ENCODE peak calls at places on chromosomes 6 and 20, in eight cellular contexts. J is mammary epithelial cell; G is uterus; Q is CD8-positive, alpha-beta T cell; X is AG10803; C is Caco-2; H is upper lobe of right lung; N is fibroblast of the aortic adventitia. R is an unnamed sample.

GRCh38 chr20:45432294-45432693 is 16.4 kb downstream of the PIGT start:
- DNase-seq in J (no peak), G (no peak), Q (no peak), X (no peak), C (no peak), H (no peak), N (no peak), R (no peak)

GRCh38 chr20:25316506-25317190 is 68.8 kb downstream of the PYGB start:
- DNase-seq in J (no peak), G (no peak), Q (no peak), X (no peak), C (no peak), H (peak), N (no peak), R (no peak)

GRCh38 chr6:149060300-149060984 is 257.1 kb upstream of the TAB2 start:
- DNase-seq in J (no peak), G (no peak), Q (peak), X (no peak), C (no peak), H (no peak), N (no peak), R (no peak)

GRCh38 chr20:54219751-54220426 is 12.0 kb downstream of the PFDN4 start:
- DNase-seq in J (peak), G (no peak), Q (no peak), X (peak), C (no peak), H (no peak), N (peak), R (no peak)

GRCh38 chr6:129381885-129382284 is 328.1 kb downstream of the ARHGAP18 start:
- DNase-seq in J (no peak), G (no peak), Q (no peak), X (no peak), C (no peak), H (no peak), N (no peak), R (no peak)

GRCh38 chr6:158803733-158804143 is 15.4 kb downstream of the EZR start:
- DNase-seq in J (peak), G (no peak), Q (peak), X (peak), C (peak), H (no peak), N (no peak), R (no peak)

GRCh38 chr6:43644940-43645612 is at the start of gene RSPH9:
- DNase-seq in J (no peak), G (peak), Q (peak), X (peak), C (no peak), H (peak), N (peak), R (no peak)

GRCh38 chr20:11987526-11987925 is 69.8 kb downstream of the BTBD3 start:
- DNase-seq in J (no peak), G (no peak), Q (no peak), X (no peak), C (no peak), H (no peak), N (no peak), R (no peak)

GRCh38 chr6:134331255-134331654 is 13.3 kb upstream of the SGK1 start:
- DNase-seq in J (no peak), G (no peak), Q (no peak), X (peak), C (no peak), H (no peak), N (no peak), R (no peak)

GRCh38 chr6:89034586-89035251 is 45.8 kb upstream of the PNRC1 start:
- DNase-seq in J (peak), G (peak), Q (no peak), X (peak), C (no peak), H (no peak), N (peak), R (no peak)
- H3K4me3 ChIP-seq in J (peak), G (peak), Q (no peak), X (peak), C (no peak), H (no peak), N (peak), R (peak)

DNA sequence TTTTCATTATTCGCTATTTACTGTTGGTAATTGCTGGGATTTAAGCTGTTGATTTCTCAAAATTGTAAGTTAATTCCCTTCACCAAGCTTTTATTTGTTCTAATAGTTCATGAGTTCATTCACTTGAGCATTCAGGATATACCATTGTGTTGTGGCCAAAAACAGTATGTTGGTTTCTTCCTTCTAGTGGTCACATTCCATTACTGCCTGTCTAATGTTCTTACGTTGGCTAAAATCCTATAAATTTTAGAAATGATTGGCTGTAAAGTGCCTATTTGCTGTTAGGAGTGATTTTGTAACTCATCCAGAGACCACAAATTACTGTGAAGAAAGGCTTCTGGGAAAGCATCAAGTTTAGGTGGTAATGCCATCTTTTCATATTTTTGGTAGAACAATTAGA is 76.3 kb downstream of the FARS2 start:
- DNase-seq in J (no peak), G (no peak), Q (no peak), X (peak), C (no peak), H (no peak), N (peak), R (no peak)
- TF ChIP-seq CTCF in J (no peak), G (no peak), Q (no peak), X (no peak), C (no peak), H (no peak), N (peak), R (no peak)

GRCh38 chr6:109452181-109452580 is 3.4 kb downstream of the MICAL1 start:
- DNase-seq in J (no peak), G (no peak), Q (no peak), X (no peak), C (no peak), H (no peak), N (no peak), R (no peak)

GRCh38 chr6:109454483-109455160 is 950 bp downstream of the MICAL1 start:
- DNase-seq in J (no peak), G (no peak), Q (peak), X (no peak), C (no peak), H (peak), N (peak), R (no peak)

GRCh38 chr6:109455161-109455501 is 441 bp downstream of the MICAL1 start:
- DNase-seq in J (peak), G (no peak), Q (peak), X (no peak), C (no peak), H (no peak), N (no peak), R (no peak)

GRCh38 chr6:109453156-109453555 is 2.4 kb downstream of the MICAL1 start:
- DNase-seq in J (no peak), G (no peak), Q (no peak), X (no peak), C (no peak), H (no peak), N (no peak), R (no peak)

GRCh38 chr6:109453594-109454482 is 1.7 kb downstream of the MICAL1 start:
- DNase-seq in J (no peak), G (peak), Q (no peak), X (peak), C (no peak), H (no peak), N (no peak), R (no peak)
- H3K4me3 ChIP-seq in J (no peak), G (no peak), Q (peak), X (peak), C (no peak), H (peak), N (peak), R (peak)

GRCh38 chr20:8443464-8444072 is 311.5 kb downstream of the PLCB1 start:
- DNase-seq in J (no peak), G (no peak), Q (no peak), X (no peak), C (no peak), H (no peak), N (no peak), R (no peak)
- TF ChIP-seq CTCF in J (peak), G (no peak), Q (no peak), X (no peak), C (no peak), H (peak), N (no peak), R (no peak)

GRCh38 chr6:10532392-10532791 is 11.2 kb downstream of the GCNT2 start:
- DNase-seq in J (no peak), G (no peak), Q (no peak), X (no peak), C (no peak), H (no peak), N (no peak), R (no peak)
- H3K4me3 ChIP-seq in J (no peak), G (no peak), Q (no peak), X (no peak), C (no peak), H (peak), N (no peak), R (peak)

DNA sequence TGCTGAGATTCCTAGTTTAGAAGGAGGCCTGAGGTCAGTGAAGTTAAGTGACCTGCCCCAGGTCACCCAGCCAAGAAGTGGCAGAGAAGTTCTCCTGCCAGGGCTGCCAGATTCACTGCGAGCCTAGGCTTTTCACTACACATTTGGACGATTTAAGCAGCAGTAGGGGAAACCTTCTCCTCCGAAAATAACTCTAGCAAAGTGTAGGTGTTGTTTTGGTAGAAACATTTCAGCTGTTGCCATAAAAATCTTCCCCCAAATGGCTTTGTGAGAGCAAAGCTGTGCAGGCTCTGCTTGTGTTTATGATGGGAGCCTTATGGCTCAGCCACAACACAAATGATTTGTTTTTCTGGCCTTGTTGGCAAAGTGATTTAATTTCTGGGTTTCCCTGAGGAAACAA is 81.7 kb downstream of the PLCB4 start:
- DNase-seq in J (no peak), G (no peak), Q (no peak), X (no peak), C (no peak), H (no peak), N (no peak), R (no peak)
- TF ChIP-seq CTCF in J (no peak), G (no peak), Q (no peak), X (no peak), C (no peak), H (no peak), N (no peak), R (no peak)

GRCh38 chr6:30411515-30412207 is 66.7 kb downstream of the RPP21 start:
- DNase-seq in J (peak), G (no peak), Q (peak), X (peak), C (peak), H (peak), N (peak), R (no peak)

GRCh38 chr6:30409184-30409583 is 64.2 kb downstream of the RPP21 start:
- DNase-seq in J (no peak), G (no peak), Q (no peak), X (no peak), C (no peak), H (no peak), N (no peak), R (no peak)
- H3K4me3 ChIP-seq in J (no peak), G (no peak), Q (no peak), X (no peak), C (no peak), H (no peak), N (no peak), R (no peak)

GRCh38 chr20:50366270-50367103 is 143.7 kb upstream of the PTPN1 start:
- DNase-seq in J (peak), G (peak), Q (no peak), X (peak), C (peak), H (no peak), N (peak), R (no peak)
- TF ChIP-seq CTCF in J (no peak), G (no peak), Q (no peak), X (no peak), C (no peak), H (no peak), N (no peak), R (no peak)

DNA sequence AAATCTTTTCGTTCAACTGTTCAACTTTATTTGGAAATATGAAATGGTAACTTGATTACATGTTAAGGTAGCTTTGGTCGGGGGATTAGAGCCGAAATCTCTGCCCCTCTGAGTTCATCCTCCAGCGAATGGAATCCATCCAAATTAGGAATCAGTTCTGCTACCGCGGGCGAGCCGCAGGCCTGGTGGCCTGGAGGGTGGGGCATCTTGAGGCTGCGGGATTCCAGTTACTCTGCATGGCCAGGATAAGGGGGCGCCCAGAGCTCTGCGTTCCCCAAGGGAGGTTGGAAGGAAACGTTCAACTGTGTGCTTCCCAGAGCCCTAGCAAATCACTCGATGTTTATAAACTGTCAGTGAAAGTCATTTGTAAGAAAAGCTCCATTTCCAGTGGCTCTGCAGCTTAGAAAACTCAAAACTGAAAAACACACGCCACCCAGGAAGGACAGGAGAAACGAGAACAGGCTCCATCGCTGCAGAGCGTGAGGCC is 262.2 kb downstream of the TAF4 start:
- DNase-seq in J (no peak), G (no peak), Q (no peak), X (no peak), C (no peak), H (peak), N (no peak), R (no peak)
- H3K4me3 ChIP-seq in J (no peak), G (no peak), Q (no peak), X (peak), C (no peak), H (no peak), N (no peak), R (peak)